ENCODE peak calls at places on chromosome 12, in four cellular contexts. One of them, this sample, is unnamed.

GRCh38 chr12:19404232-19404880 is 34.9 kb upstream of the AEBP2 start:
- DNase-seq in SK-N-SH: no peak
- DNase-seq in HepG2: no peak
- DNase-seq in GM12878: no peak
- DNase-seq in this sample: no peak

GRCh38 chr12:113788020-113788856 is 177.9 kb downstream of the RBM19 start:
- DNase-seq in GM12878: no peak
- DNase-seq in SK-N-SH: no peak
- DNase-seq in HepG2: no peak
- DNase-seq in this sample: no peak

GRCh38 chr12:29414368-29414767 is 33.4 kb upstream of the ERGIC2 start:
- DNase-seq in GM12878: no peak
- DNase-seq in SK-N-SH: no peak
- DNase-seq in HepG2: no peak
- DNase-seq in this sample: no peak

GRCh38 chr12:1544991-1545700 is 49.2 kb downstream of the FBXL14 start:
- DNase-seq in SK-N-SH: no peak
- DNase-seq in GM12878: no peak
- DNase-seq in HepG2: peak; percentile 7
- DNase-seq in this sample: peak; percentile 54

GRCh38 chr12:22396735-22397134 is 62.2 kb upstream of the ST8SIA1 start:
- DNase-seq in SK-N-SH: no peak
- DNase-seq in HepG2: no peak
- DNase-seq in GM12878: no peak
- DNase-seq in this sample: no peak

GRCh38 chr12:26571539-26571938 is 261.5 kb downstream of the ITPR2 start:
- DNase-seq in HepG2: no peak
- DNase-seq in SK-N-SH: no peak
- DNase-seq in GM12878: no peak
- DNase-seq in this sample: no peak

GRCh38 chr12:119326341-119326740 is 8.2 kb upstream of the CCDC60 start:
- DNase-seq in SK-N-SH: no peak
- DNase-seq in GM12878: no peak
- DNase-seq in HepG2: no peak
- DNase-seq in this sample: no peak

GRCh38 chr12:53380104-53380796 is at the start of gene SP1:
- DNase-seq in GM12878: peak; percentile 62
- DNase-seq in HepG2: peak; percentile 76
- DNase-seq in SK-N-SH: peak; percentile 90
- DNase-seq in this sample: peak; percentile 97

GRCh38 chr12:69007858-69008314 is 74.9 kb upstream of the CPM start:
- DNase-seq in HepG2: no peak
- DNase-seq in SK-N-SH: no peak
- DNase-seq in GM12878: no peak
- DNase-seq in this sample: no peak

GRCh38 chr12:78916845-78917480 is 52.4 kb downstream of the SYT1 start:
- DNase-seq in SK-N-SH: no peak
- DNase-seq in HepG2: no peak
- DNase-seq in GM12878: no peak
- DNase-seq in this sample: peak; percentile 26

GRCh38 chr12:78918221-78918620 is 53.6 kb downstream of the SYT1 start:
- DNase-seq in GM12878: no peak
- DNase-seq in SK-N-SH: peak; percentile 22
- DNase-seq in HepG2: no peak
- DNase-seq in this sample: no peak

GRCh38 chr12:78917513-78917912 is 52.9 kb downstream of the SYT1 start:
- DNase-seq in SK-N-SH: no peak
- DNase-seq in GM12878: no peak
- DNase-seq in HepG2: no peak
- DNase-seq in this sample: no peak

GRCh38 chr12:78914859-78915331 is 50.3 kb downstream of the SYT1 start:
- DNase-seq in GM12878: no peak
- DNase-seq in HepG2: no peak
- DNase-seq in SK-N-SH: no peak
- DNase-seq in this sample: no peak
- TF ChIP-seq PBX3 in GM12878: no peak
- TF ChIP-seq PBX3 in HepG2: no peak
- TF ChIP-seq PBX3 in SK-N-SH: no peak
- TF ChIP-seq PBX3 in this sample: no peak

GRCh38 chr12:93378373-93379310 is 917 bp downstream of the NUDT4 start:
- DNase-seq in HepG2: no peak
- DNase-seq in SK-N-SH: peak; percentile 77
- DNase-seq in GM12878: no peak
- DNase-seq in this sample: peak; percentile 85
- H3K4me1 ChIP-seq in HepG2: peaks cover 56% of the 10 kb centered on the region
- H3K4me1 ChIP-seq in SK-N-SH: peaks cover 15% of the 10 kb centered on the region
- H3K4me1 ChIP-seq in GM12878: peaks cover 15% of the 10 kb centered on the region
- H3K4me1 ChIP-seq in this sample: peaks cover 42% of the 10 kb centered on the region

GRCh38 chr12:123660328-123660727 is 10.6 kb upstream of the TCTN2 start:
- DNase-seq in GM12878: no peak
- DNase-seq in HepG2: no peak
- DNase-seq in SK-N-SH: no peak
- DNase-seq in this sample: peak; percentile 43
- TF ChIP-seq CHD2 in GM12878: no peak
- TF ChIP-seq CHD2 in HepG2: no peak
- TF ChIP-seq CHD2 in SK-N-SH: no peak
- TF ChIP-seq CHD2 in this sample: no peak

DNA sequence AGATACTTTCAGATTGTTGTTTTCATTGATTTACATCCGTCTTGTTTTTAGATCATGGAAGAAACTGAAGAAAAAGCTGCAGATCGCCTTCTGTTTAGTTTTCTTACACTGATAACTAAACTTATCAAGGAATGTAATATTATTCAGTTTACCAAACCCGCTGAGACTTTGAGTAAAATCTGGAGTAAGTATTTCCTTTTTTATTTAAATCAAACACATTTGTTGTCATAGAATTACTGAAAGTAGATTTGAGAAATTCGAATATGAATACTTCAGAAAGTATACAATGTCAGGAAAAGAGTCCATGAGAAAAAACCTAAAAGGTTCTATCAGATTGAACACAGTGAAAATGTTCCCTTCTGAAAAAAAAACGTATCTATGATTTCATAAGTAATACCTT is 32.0 kb downstream of the ARL1 start:
- DNase-seq in SK-N-SH: no peak
- DNase-seq in GM12878: no peak
- DNase-seq in HepG2: no peak
- DNase-seq in this sample: no peak
- TF ChIP-seq PBX3 in SK-N-SH: no peak
- TF ChIP-seq PBX3 in GM12878: no peak
- TF ChIP-seq PBX3 in HepG2: no peak
- TF ChIP-seq PBX3 in this sample: no peak

DNA sequence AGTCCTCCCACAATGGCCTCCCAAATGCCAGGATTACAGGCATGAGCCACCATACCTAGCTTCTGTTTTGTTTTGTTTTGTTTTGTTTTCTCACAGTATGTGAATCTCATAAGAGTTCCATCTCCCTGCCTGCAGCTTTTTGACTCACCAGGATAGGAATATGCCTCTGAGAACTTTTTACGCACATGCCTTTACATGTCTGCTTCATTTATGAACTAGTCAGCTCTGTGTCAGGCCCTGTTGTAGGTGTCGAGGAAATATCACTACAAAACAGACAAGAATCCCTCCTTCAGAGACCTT is 89.0 kb downstream of the BORCS5 start:
- DNase-seq in SK-N-SH: no peak
- DNase-seq in HepG2: no peak
- DNase-seq in GM12878: no peak
- DNase-seq in this sample: no peak
- H3K4me1 ChIP-seq in SK-N-SH: peaks cover 3% of the 10 kb centered on the region
- H3K4me1 ChIP-seq in HepG2: peaks cover 76% of the 10 kb centered on the region
- H3K4me1 ChIP-seq in GM12878: no peaks in the 10 kb centered on the region
- H3K4me1 ChIP-seq in this sample: peaks cover 63% of the 10 kb centered on the region

This sample was measured in A549.